ENCODE peak calls at places on chromosomes 7 and 10, in six cellular contexts. One of them, this sample, is unnamed.

GRCh38 chr10:70892631-70893030 is 4.3 kb upstream of the PCBD1 start:
- DNase-seq in effector CD4-positive, alpha-beta T cell: no peak
- DNase-seq in activated T-cell treated with anti-CD3 and anti-CD28 coated beads for 48 hours: no peak
- DNase-seq in right cardiac atrium: no peak
- DNase-seq in foreskin fibroblast: no peak
- DNase-seq in cardiac fibroblast: peak; percentile 35
- DNase-seq in this sample: no peak

GRCh38 chr10:133140417-133141143 is 19.4 kb upstream of the KNDC1 start:
- DNase-seq in effector CD4-positive, alpha-beta T cell: no peak
- DNase-seq in activated T-cell treated with anti-CD3 and anti-CD28 coated beads for 48 hours: no peak
- DNase-seq in right cardiac atrium: peak; percentile 23
- DNase-seq in foreskin fibroblast: no peak
- DNase-seq in cardiac fibroblast: no peak
- DNase-seq in this sample: no peak

GRCh38 chr10:89357096-89357495 is 20.8 kb upstream of the IFIT1B start:
- DNase-seq in effector CD4-positive, alpha-beta T cell: no peak
- DNase-seq in activated T-cell treated with anti-CD3 and anti-CD28 coated beads for 48 hours: no peak
- DNase-seq in right cardiac atrium: no peak
- DNase-seq in foreskin fibroblast: no peak
- DNase-seq in cardiac fibroblast: no peak
- DNase-seq in this sample: no peak

GRCh38 chr7:84100866-84101265 is 93.7 kb downstream of the SEMA3A start:
- DNase-seq in effector CD4-positive, alpha-beta T cell: no peak
- DNase-seq in activated T-cell treated with anti-CD3 and anti-CD28 coated beads for 48 hours: no peak
- DNase-seq in right cardiac atrium: no peak
- DNase-seq in foreskin fibroblast: peak; percentile 16
- DNase-seq in cardiac fibroblast: peak; percentile 61
- DNase-seq in this sample: peak; percentile 73

GRCh38 chr7:47153571-47153970 is 428.3 kb downstream of the TNS3 start:
- DNase-seq in effector CD4-positive, alpha-beta T cell: no peak
- DNase-seq in activated T-cell treated with anti-CD3 and anti-CD28 coated beads for 48 hours: no peak
- DNase-seq in right cardiac atrium: no peak
- DNase-seq in foreskin fibroblast: no peak
- DNase-seq in cardiac fibroblast: no peak
- DNase-seq in this sample: peak; percentile 40

GRCh38 chr7:129199406-129199805 is 11.0 kb downstream of the SMO start:
- DNase-seq in effector CD4-positive, alpha-beta T cell: no peak
- DNase-seq in activated T-cell treated with anti-CD3 and anti-CD28 coated beads for 48 hours: no peak
- DNase-seq in right cardiac atrium: no peak
- DNase-seq in foreskin fibroblast: no peak
- DNase-seq in cardiac fibroblast: no peak
- DNase-seq in this sample: no peak

GRCh38 chr7:143367972-143368371 is 5.5 kb upstream of the FAM131B start:
- DNase-seq in effector CD4-positive, alpha-beta T cell: no peak
- DNase-seq in activated T-cell treated with anti-CD3 and anti-CD28 coated beads for 48 hours: no peak
- DNase-seq in right cardiac atrium: no peak
- DNase-seq in foreskin fibroblast: no peak
- DNase-seq in cardiac fibroblast: peak; percentile 9
- DNase-seq in this sample: peak; percentile 91

GRCh38 chr7:27842851-27843250 is 102.9 kb downstream of the TAX1BP1 start:
- DNase-seq in effector CD4-positive, alpha-beta T cell: no peak
- DNase-seq in activated T-cell treated with anti-CD3 and anti-CD28 coated beads for 48 hours: no peak
- DNase-seq in right cardiac atrium: no peak
- DNase-seq in foreskin fibroblast: no peak
- DNase-seq in cardiac fibroblast: no peak
- DNase-seq in this sample: no peak

GRCh38 chr7:7642081-7642480 is 1.5 kb downstream of the UMAD1 start:
- DNase-seq in effector CD4-positive, alpha-beta T cell: no peak
- DNase-seq in activated T-cell treated with anti-CD3 and anti-CD28 coated beads for 48 hours: no peak
- DNase-seq in right cardiac atrium: no peak
- DNase-seq in foreskin fibroblast: no peak
- DNase-seq in cardiac fibroblast: no peak
- DNase-seq in this sample: no peak

GRCh38 chr10:16904619-16905018 is 87.4 kb upstream of the RSU1 start:
- DNase-seq in effector CD4-positive, alpha-beta T cell: no peak
- DNase-seq in activated T-cell treated with anti-CD3 and anti-CD28 coated beads for 48 hours: no peak
- DNase-seq in right cardiac atrium: no peak
- DNase-seq in foreskin fibroblast: peak; percentile 76
- DNase-seq in cardiac fibroblast: peak; percentile 47
- DNase-seq in this sample: peak; percentile 65

GRCh38 chr7:100503350-100503735 is 19.6 kb downstream of the NYAP1 start:
- DNase-seq in effector CD4-positive, alpha-beta T cell: no peak
- DNase-seq in activated T-cell treated with anti-CD3 and anti-CD28 coated beads for 48 hours: no peak
- DNase-seq in right cardiac atrium: no peak
- DNase-seq in foreskin fibroblast: peak; percentile 26
- DNase-seq in cardiac fibroblast: peak; percentile 88
- DNase-seq in this sample: peak; percentile 39

GRCh38 chr10:47114680-47115186 is 185.3 kb upstream of the GDF10 start:
- DNase-seq in effector CD4-positive, alpha-beta T cell: no peak
- DNase-seq in activated T-cell treated with anti-CD3 and anti-CD28 coated beads for 48 hours: no peak
- DNase-seq in right cardiac atrium: no peak
- DNase-seq in foreskin fibroblast: no peak
- DNase-seq in cardiac fibroblast: no peak
- DNase-seq in this sample: no peak

GRCh38 chr7:39504963-39505362 is 61.2 kb upstream of the YAE1 start:
- DNase-seq in effector CD4-positive, alpha-beta T cell: no peak
- DNase-seq in activated T-cell treated with anti-CD3 and anti-CD28 coated beads for 48 hours: no peak
- DNase-seq in right cardiac atrium: no peak
- DNase-seq in foreskin fibroblast: peak; percentile 38
- DNase-seq in cardiac fibroblast: peak; percentile 65
- DNase-seq in this sample: peak; percentile 53

GRCh38 chr7:156160811-156161210 is 348.5 kb upstream of the SHH start:
- DNase-seq in effector CD4-positive, alpha-beta T cell: no peak
- DNase-seq in activated T-cell treated with anti-CD3 and anti-CD28 coated beads for 48 hours: no peak
- DNase-seq in right cardiac atrium: no peak
- DNase-seq in foreskin fibroblast: no peak
- DNase-seq in cardiac fibroblast: no peak
- DNase-seq in this sample: no peak

GRCh38 chr7:69388462-69389137 is 209.7 kb upstream of the AUTS2 start:
- DNase-seq in effector CD4-positive, alpha-beta T cell: no peak
- DNase-seq in activated T-cell treated with anti-CD3 and anti-CD28 coated beads for 48 hours: no peak
- DNase-seq in right cardiac atrium: no peak
- DNase-seq in foreskin fibroblast: no peak
- DNase-seq in cardiac fibroblast: no peak
- DNase-seq in this sample: no peak

GRCh38 chr10:128307819-128308218 is 181.6 kb upstream of the MKI67 start:
- DNase-seq in effector CD4-positive, alpha-beta T cell: no peak
- DNase-seq in activated T-cell treated with anti-CD3 and anti-CD28 coated beads for 48 hours: no peak
- DNase-seq in right cardiac atrium: no peak
- DNase-seq in foreskin fibroblast: no peak
- DNase-seq in cardiac fibroblast: no peak
- DNase-seq in this sample: no peak

GRCh38 chr10:49512121-49512809 is 26.7 kb downstream of the ERCC6 start:
- DNase-seq in effector CD4-positive, alpha-beta T cell: no peak
- DNase-seq in activated T-cell treated with anti-CD3 and anti-CD28 coated beads for 48 hours: no peak
- DNase-seq in right cardiac atrium: no peak
- DNase-seq in foreskin fibroblast: no peak
- DNase-seq in cardiac fibroblast: peak; percentile 55
- DNase-seq in this sample: peak; percentile 33

GRCh38 chr7:28065721-28066285 is 114.8 kb downstream of the JAZF1 start:
- DNase-seq in effector CD4-positive, alpha-beta T cell: no peak
- DNase-seq in activated T-cell treated with anti-CD3 and anti-CD28 coated beads for 48 hours: no peak
- DNase-seq in right cardiac atrium: no peak
- DNase-seq in foreskin fibroblast: no peak
- DNase-seq in cardiac fibroblast: no peak
- DNase-seq in this sample: no peak

GRCh38 chr7:122383934-122384333 is 79.4 kb upstream of the FEZF1 start:
- DNase-seq in effector CD4-positive, alpha-beta T cell: no peak
- DNase-seq in activated T-cell treated with anti-CD3 and anti-CD28 coated beads for 48 hours: no peak
- DNase-seq in right cardiac atrium: no peak
- DNase-seq in foreskin fibroblast: no peak
- DNase-seq in cardiac fibroblast: peak; percentile 22
- DNase-seq in this sample: no peak

GRCh38 chr10:110336111-110336721 is 31.5 kb upstream of the SMNDC1 start:
- DNase-seq in effector CD4-positive, alpha-beta T cell: no peak
- DNase-seq in activated T-cell treated with anti-CD3 and anti-CD28 coated beads for 48 hours: no peak
- DNase-seq in right cardiac atrium: no peak
- DNase-seq in foreskin fibroblast: peak; percentile 96
- DNase-seq in cardiac fibroblast: peak; percentile 98
- DNase-seq in this sample: peak; percentile 69

GRCh38 chr7:147311332-147311731 is 1194.7 kb downstream of the CNTNAP2 start:
- DNase-seq in effector CD4-positive, alpha-beta T cell: no peak
- DNase-seq in activated T-cell treated with anti-CD3 and anti-CD28 coated beads for 48 hours: no peak
- DNase-seq in right cardiac atrium: no peak
- DNase-seq in foreskin fibroblast: no peak
- DNase-seq in cardiac fibroblast: no peak
- DNase-seq in this sample: no peak

GRCh38 chr7:29588900-29589696 is 25.5 kb downstream of the PRR15 start:
- DNase-seq in effector CD4-positive, alpha-beta T cell: no peak
- DNase-seq in activated T-cell treated with anti-CD3 and anti-CD28 coated beads for 48 hours: no peak
- DNase-seq in right cardiac atrium: no peak
- DNase-seq in foreskin fibroblast: no peak
- DNase-seq in cardiac fibroblast: peak; percentile 67
- DNase-seq in this sample: peak; percentile 77

GRCh38 chr7:22229148-22229547 is 127.8 kb downstream of the RAPGEF5 start:
- DNase-seq in effector CD4-positive, alpha-beta T cell: no peak
- DNase-seq in activated T-cell treated with anti-CD3 and anti-CD28 coated beads for 48 hours: no peak
- DNase-seq in right cardiac atrium: no peak
- DNase-seq in foreskin fibroblast: no peak
- DNase-seq in cardiac fibroblast: no peak
- DNase-seq in this sample: no peak

GRCh38 chr10:12348341-12348869 is 942 bp upstream of the CAMK1D start:
- DNase-seq in effector CD4-positive, alpha-beta T cell: no peak
- DNase-seq in activated T-cell treated with anti-CD3 and anti-CD28 coated beads for 48 hours: no peak
- DNase-seq in right cardiac atrium: no peak
- DNase-seq in foreskin fibroblast: no peak
- DNase-seq in cardiac fibroblast: no peak
- DNase-seq in this sample: no peak

GRCh38 chr10:23693398-23693797 is 254.5 kb downstream of the OTUD1 start:
- DNase-seq in effector CD4-positive, alpha-beta T cell: no peak
- DNase-seq in activated T-cell treated with anti-CD3 and anti-CD28 coated beads for 48 hours: no peak
- DNase-seq in right cardiac atrium: peak; percentile 37
- DNase-seq in foreskin fibroblast: no peak
- DNase-seq in cardiac fibroblast: peak; percentile 2
- DNase-seq in this sample: no peak

GRCh38 chr7:96636342-96636865 is 73.2 kb downstream of the SEM1 start:
- DNase-seq in effector CD4-positive, alpha-beta T cell: no peak
- DNase-seq in activated T-cell treated with anti-CD3 and anti-CD28 coated beads for 48 hours: no peak
- DNase-seq in right cardiac atrium: no peak
- DNase-seq in foreskin fibroblast: no peak
- DNase-seq in cardiac fibroblast: no peak
- DNase-seq in this sample: no peak

GRCh38 chr7:136247211-136247610 is 270.1 kb upstream of the MTPN start:
- DNase-seq in effector CD4-positive, alpha-beta T cell: no peak
- DNase-seq in activated T-cell treated with anti-CD3 and anti-CD28 coated beads for 48 hours: no peak
- DNase-seq in right cardiac atrium: no peak
- DNase-seq in foreskin fibroblast: no peak
- DNase-seq in cardiac fibroblast: no peak
- DNase-seq in this sample: no peak

This sample was measured in H4.